ENCODE peak calls at places on chromosomes 12 and 14, in six cellular contexts. I is GM12878, Y is H1, H is HepG2, W is GM12892, N is K562. P is an unnamed sample.

GRCh38 chr12:27975222-27976136 is 2.9 kb upstream of the PTHLH start:
- DNase-seq in I (no peak), Y (peak), H (no peak), W (no peak), N (peak), P (no peak)

GRCh38 chr12:79407671-79408622 is 282.8 kb downstream of the PAWR start:
- DNase-seq in I (peak), Y (peak), H (peak), W (no peak), N (no peak), P (no peak)

GRCh38 chr12:106774808-106775524 is 484 bp downstream of the RIC8B start:
- DNase-seq in I (no peak), Y (no peak), H (no peak), W (peak), N (no peak), P (peak)

GRCh38 chr12:104360157-104360556 is 56.6 kb downstream of the EID3 start:
- DNase-seq in I (no peak), Y (no peak), H (no peak), W (no peak), N (no peak), P (no peak)

GRCh38 chr12:120194534-120195395 is at the start of gene GCN1:
- DNase-seq in I (no peak), Y (peak), H (peak), W (peak), N (peak), P (peak)

GRCh38 chr12:116735951-116736599 is 1.8 kb downstream of the SPRING1 start:
- DNase-seq in I (no peak), Y (no peak), H (peak), W (no peak), N (no peak), P (no peak)

GRCh38 chr14:89440997-89441909 is 24.2 kb upstream of the FOXN3 start:
- DNase-seq in I (no peak), Y (peak), H (no peak), W (no peak), N (peak), P (no peak)

GRCh38 chr14:35632276-35633071 is 98.5 kb downstream of the INSM2 start:
- DNase-seq in I (no peak), Y (no peak), H (no peak), W (no peak), N (no peak), P (no peak)

GRCh38 chr14:74754157-74754556 is 9.0 kb upstream of the YLPM1 start:
- DNase-seq in I (no peak), Y (no peak), H (no peak), W (no peak), N (no peak), P (no peak)

GRCh38 chr14:100346306-100347091 is 23.4 kb downstream of the SLC25A47 start:
- DNase-seq in I (no peak), Y (no peak), H (no peak), W (no peak), N (no peak), P (no peak)

GRCh38 chr12:31560516-31560915 is 30.4 kb downstream of the DENND5B start:
- DNase-seq in I (no peak), Y (no peak), H (no peak), W (no peak), N (no peak), P (no peak)

GRCh38 chr14:100889641-100890040 is 13.9 kb downstream of the RTL1 start:
- DNase-seq in I (no peak), Y (no peak), H (no peak), W (no peak), N (no peak), P (no peak)

GRCh38 chr12:84874125-84874824 is 38.3 kb downstream of the SLC6A15 start:
- DNase-seq in I (no peak), Y (no peak), H (peak), W (no peak), N (peak), P (no peak)

GRCh38 chr14:28704153-28704552 is 62.4 kb upstream of the FOXG1 start:
- DNase-seq in I (no peak), Y (no peak), H (no peak), W (no peak), N (no peak), P (no peak)

GRCh38 chr12:21773263-21773741 is 1.2 kb downstream of the KCNJ8 start:
- DNase-seq in I (no peak), Y (peak), H (no peak), W (no peak), N (peak), P (no peak)

GRCh38 chr12:21776242-21776641 is 1.7 kb upstream of the KCNJ8 start:
- DNase-seq in I (no peak), Y (no peak), H (no peak), W (no peak), N (no peak), P (no peak)

GRCh38 chr12:21773799-21774198 is 707 bp downstream of the KCNJ8 start:
- DNase-seq in I (no peak), Y (no peak), H (no peak), W (no peak), N (no peak), P (no peak)

GRCh38 chr12:21775130-21775920 is 819 bp upstream of the KCNJ8 start:
- DNase-seq in I (no peak), Y (no peak), H (no peak), W (no peak), N (peak), P (no peak)

DNA sequence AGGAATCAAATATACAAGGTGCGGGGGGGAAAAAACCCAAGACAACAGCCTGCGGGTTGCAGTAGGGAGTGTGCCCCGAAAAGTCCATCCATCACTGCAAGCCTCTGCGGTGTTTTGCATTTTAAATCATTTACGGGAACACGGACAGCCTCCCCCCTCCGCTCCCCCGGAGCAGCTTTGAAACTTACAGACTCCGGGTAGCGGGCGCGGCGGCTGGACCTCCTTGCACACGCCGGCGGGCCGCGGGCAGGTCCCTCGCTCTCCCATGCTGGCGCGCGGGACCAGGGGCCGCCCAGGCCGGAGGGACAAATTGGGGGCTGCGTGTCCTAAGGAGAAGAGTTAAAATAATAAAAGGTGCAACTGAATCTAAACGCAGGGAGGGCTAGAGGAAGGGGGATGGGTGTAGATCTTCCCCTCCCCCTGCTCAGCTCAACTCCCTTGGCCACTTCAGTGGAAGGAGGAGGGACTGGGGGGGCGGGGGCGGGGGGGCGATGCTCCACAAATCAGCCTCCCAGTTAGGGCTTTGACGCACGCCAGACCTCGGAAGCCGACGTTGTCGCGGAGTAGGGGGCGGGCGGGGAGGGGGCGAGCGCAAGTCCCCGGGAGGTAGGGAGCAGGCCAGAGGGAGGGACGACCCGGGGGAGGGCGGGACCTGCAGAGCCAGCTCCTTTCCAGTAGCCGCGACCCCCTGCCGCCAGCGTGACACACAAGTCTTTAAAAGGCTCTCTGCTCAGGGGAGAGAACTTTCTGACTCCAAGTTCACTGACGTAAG is at the start of gene KCNJ8:
- DNase-seq in I (no peak), Y (peak), H (no peak), W (no peak), N (peak), P (no peak)
- TF ChIP-seq POLR2A in I (no peak), Y (no peak), H (no peak), W (no peak), N (no peak), P (no peak)

GRCh38 chr14:22510527-22511110 is 78.4 kb downstream of the DAD1 start:
- DNase-seq in I (no peak), Y (no peak), H (no peak), W (no peak), N (no peak), P (no peak)
- TF ChIP-seq TAF1 in I (no peak), Y (no peak), H (no peak), W (no peak), N (no peak), P (no peak)

DNA sequence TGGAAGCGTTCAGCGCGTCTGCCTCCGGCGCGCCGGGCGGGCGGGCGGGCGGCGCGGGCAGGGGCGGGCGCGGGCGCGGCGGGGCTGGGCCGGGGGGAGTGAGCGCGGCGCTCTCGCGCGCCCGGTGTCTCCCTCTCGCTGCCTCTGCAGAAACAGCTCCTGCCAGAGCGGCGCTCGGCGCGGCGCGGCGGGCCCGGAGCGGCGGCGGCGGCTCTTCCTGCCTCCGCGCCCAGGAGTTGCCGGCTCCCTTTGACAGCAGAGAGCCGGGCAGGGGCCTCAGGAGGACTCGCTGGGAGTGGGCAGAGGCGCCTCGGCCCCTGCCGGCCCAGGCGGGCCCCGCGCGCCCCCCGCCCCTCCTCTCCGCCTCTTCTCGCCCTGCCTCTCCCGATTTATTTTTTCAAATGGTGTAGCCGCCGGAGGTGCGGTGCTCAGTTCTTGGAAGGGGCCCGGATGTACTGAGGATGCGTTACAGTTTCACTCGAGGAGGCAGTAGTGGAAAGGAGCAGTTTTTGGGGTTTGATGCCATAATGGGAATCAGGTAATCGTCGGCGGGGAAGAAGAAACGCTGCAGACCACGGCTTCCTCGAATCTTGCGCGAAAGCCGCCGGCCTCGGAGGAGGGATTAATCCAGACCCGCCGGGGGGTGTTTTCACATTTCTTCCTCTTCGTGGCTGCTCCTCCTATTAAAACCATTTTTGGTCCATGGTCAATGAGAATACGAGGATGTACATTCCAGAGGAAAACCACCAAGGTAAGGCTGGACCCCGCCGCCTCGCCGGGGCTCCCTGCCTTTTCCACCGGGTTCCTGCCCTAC is at the start of gene CACNA1C:
- DNase-seq in I (no peak), Y (peak), H (no peak), W (no peak), N (no peak), P (peak)
- TF ChIP-seq POLR2A in I (no peak), Y (no peak), H (no peak), W (no peak), N (no peak), P (no peak)

DNA sequence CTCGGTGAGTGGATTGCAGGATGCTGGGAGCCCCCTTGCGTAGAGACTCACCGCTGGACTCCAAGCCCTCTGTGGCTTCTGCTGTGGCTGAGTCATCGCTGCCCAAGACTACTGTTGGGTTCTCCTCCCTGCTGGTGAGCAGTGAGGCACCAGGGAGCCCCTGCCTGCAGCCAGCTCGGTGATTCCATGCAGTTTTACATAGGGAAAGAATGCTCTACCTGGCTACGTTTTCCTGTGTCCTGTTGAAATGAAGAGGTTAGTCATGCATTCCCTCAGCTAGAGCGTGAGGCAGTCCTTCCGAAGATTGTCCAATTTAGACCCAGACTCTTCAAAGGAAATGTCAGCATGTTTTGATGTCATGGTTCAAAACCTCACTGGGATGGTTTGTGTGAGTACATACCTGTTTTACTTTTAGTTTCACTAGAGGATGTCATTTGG is 28.2 kb downstream of the TRAF3 start:
- DNase-seq in I (no peak), Y (no peak), H (no peak), W (no peak), N (peak), P (no peak)
- TF ChIP-seq TAF1 in I (no peak), Y (no peak), H (no peak), W (no peak), N (no peak), P (no peak)

GRCh38 chr12:123057505-123058265 is 77.2 kb downstream of the ARL6IP4 start:
- DNase-seq in I (no peak), Y (no peak), H (no peak), W (no peak), N (no peak), P (no peak)

GRCh38 chr12:123058980-123059379 is 78.5 kb downstream of the ARL6IP4 start:
- DNase-seq in I (no peak), Y (no peak), H (no peak), W (no peak), N (no peak), P (no peak)

GRCh38 chr12:123056709-123057108 is 76.2 kb downstream of the ARL6IP4 start:
- DNase-seq in I (no peak), Y (no peak), H (no peak), W (no peak), N (no peak), P (no peak)

GRCh38 chr12:123059501-123059900 is 79.0 kb downstream of the ARL6IP4 start:
- DNase-seq in I (no peak), Y (no peak), H (no peak), W (no peak), N (no peak), P (no peak)

DNA sequence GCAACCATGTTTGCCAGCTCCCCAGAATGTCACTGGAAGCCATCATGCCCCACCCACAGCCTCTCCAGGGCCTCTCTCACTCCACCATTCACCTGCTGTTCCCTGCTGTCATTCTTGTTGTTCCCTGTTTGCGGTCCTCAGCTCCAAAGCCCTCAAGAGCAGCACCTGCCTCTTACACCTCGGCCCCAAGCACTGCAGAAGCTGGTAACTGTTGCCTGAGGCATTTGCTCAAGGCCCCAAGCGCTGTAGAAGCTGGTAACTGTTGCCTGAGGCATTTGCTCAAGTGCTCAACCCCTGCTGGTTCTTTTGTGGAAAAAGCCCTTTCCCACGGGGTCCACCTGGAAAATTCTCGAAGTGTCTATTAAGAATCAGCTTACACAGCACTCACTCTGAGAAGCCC is 78.0 kb downstream of the ARL6IP4 start:
- DNase-seq in I (no peak), Y (no peak), H (no peak), W (no peak), N (no peak), P (no peak)
- TF ChIP-seq POLR2A in I (no peak), Y (no peak), H (no peak), W (no peak), N (no peak), P (no peak)

DNA sequence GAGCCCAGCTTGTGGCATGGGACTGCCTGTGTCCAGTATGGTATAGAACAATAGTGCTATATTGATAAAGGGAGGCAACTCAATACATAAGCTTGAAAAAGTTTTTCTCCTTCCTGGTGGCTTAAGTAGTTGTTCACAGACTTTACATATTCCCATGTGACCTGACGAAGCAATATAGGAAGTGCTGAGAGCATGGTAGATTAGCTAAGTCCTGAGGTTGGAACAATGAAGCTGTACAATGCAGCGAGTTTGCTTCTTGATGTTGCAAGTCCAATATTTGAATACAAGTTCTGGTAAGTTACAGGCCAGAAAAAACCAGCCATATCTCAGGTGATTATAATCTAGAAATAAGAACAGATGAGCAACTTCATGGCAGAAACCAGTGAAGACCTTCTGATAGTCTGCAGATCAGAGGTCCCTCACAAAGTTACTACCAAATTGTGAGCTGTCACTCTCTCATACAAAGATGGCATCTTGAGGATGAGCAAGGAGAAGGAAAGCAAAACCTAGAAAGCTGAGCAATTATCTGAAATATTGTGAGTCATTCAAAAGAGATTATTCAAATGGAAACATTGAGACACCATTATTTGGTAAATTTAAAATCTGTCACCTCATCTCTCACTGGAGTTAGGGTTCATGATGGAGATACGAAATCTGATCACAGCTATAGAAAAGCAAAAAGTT is 72.9 kb upstream of the BTG1 start:
- DNase-seq in I (no peak), Y (no peak), H (no peak), W (no peak), N (no peak), P (no peak)
- TF ChIP-seq TAF1 in I (no peak), Y (no peak), H (no peak), W (no peak), N (no peak), P (no peak)

DNA sequence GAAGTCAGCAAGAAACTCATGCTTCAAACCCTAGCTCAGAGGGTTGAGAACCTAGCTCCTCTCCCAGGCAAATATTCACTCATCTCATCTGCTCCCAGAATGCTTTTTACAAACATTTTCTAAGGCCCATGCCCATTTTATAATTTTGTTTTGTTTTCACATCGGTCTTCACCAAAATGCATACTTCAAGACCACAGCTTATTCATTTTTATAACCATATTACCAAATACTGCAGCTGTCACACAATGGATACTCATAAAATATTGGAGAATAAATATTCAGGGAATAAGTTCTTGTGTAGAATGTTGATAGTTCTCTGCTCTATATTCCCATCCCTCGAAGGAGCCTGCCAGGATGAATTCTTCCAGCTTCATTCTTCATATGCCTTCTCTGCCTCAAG is 50.8 kb upstream of the HOXC13 start:
- DNase-seq in I (no peak), Y (no peak), H (no peak), W (no peak), N (no peak), P (no peak)
- TF ChIP-seq POLR2A in I (no peak), Y (no peak), H (no peak), W (no peak), N (no peak), P (no peak)